ENCODE peak calls at places on chromosomes 5 and 9, in six cellular contexts. V is heart left ventricle, Y is HepG2, F is mammary epithelial cell, P is heart right ventricle, H is GM12878. C is an unnamed sample.
A peak's percentile ranks its signal among the peaks of the same experiment; 100 is the strongest.

GRCh38 chr5:128637031-128637430 is 99.0 kb upstream of the FBN2 start:
- DNase-seq in V (no peak), F (no peak), Y (no peak), H (no peak), P (no peak), C (no peak)

GRCh38 chr5:9033524-9033923 is 512.4 kb downstream of the SEMA5A start:
- DNase-seq in H (no peak), P (no peak), F (no peak), Y (no peak), V (no peak), C (no peak)

GRCh38 chr9:126474786-126475485 is 138.8 kb upstream of the LMX1B start:
- DNase-seq in P (no peak), Y (no peak), H (no peak), F (no peak), V (no peak), C (no peak)

GRCh38 chr5:139414601-139415121 is 10.8 kb upstream of the SPATA24 start:
- DNase-seq in H (no peak), Y (no peak), F (no peak), V (no peak), P (no peak), C (no peak)

GRCh38 chr5:126460977-126461376 is 37.8 kb downstream of the GRAMD2B start:
- DNase-seq in Y (no peak), P (no peak), F (peak; percentile 89), V (no peak), H (no peak), C (no peak)

GRCh38 chr5:133425764-133426738 is 186.3 kb downstream of the FSTL4 start:
- DNase-seq in Y (no peak), F (no peak), H (no peak), V (no peak), P (no peak), C (no peak)

GRCh38 chr9:85332487-85332886 is 409.3 kb downstream of the AGTPBP1 start:
- DNase-seq in P (no peak), V (no peak), F (no peak), H (no peak), Y (peak; percentile 19), C (no peak)

GRCh38 chr5:179290681-179291540 is 54.4 kb downstream of the ADAMTS2 start:
- DNase-seq in P (no peak), Y (no peak), F (no peak), H (no peak), V (no peak), C (no peak)

GRCh38 chr9:89477395-89477794 is 20.5 kb downstream of the SEMA4D start:
- DNase-seq in Y (no peak), F (no peak), P (no peak), V (no peak), H (no peak), C (no peak)

GRCh38 chr9:135531096-135531495 is 9.9 kb downstream of the LCN1 start:
- DNase-seq in H (no peak), P (no peak), Y (no peak), V (no peak), F (no peak), C (no peak)

GRCh38 chr5:36535390-36535789 is 71.0 kb upstream of the SLC1A3 start:
- DNase-seq in P (peak; percentile 41), Y (no peak), V (peak; percentile 77), F (no peak), H (no peak), C (no peak)

GRCh38 chr9:111598730-111599091 is 736 bp downstream of the PTGR1 start:
- DNase-seq in P (peak; percentile 26), F (peak; percentile 54), H (no peak), Y (peak; percentile 56), V (peak; percentile 42), C (no peak)

GRCh38 chr5:77080905-77081304 is 6.2 kb downstream of the ZBED3 start:
- DNase-seq in P (no peak), H (no peak), Y (no peak), V (no peak), F (no peak), C (no peak)

GRCh38 chr9:72396247-72397091 is 31.5 kb upstream of the ZFAND5 start:
- DNase-seq in V (no peak), H (no peak), F (peak; percentile 61), P (no peak), Y (peak; percentile 54), C (no peak)

GRCh38 chr9:35566417-35566816 is 38.6 kb upstream of the TESK1 start:
- DNase-seq in Y (no peak), F (no peak), H (no peak), P (no peak), V (no peak), C (no peak)

GRCh38 chr5:95818181-95819147 is 4.1 kb downstream of the GLRX start:
- DNase-seq in V (peak; percentile 39), P (no peak), H (no peak), Y (no peak), F (no peak), C (no peak)

GRCh38 chr5:107513337-107514125 is 157.2 kb downstream of the EFNA5 start:
- DNase-seq in V (no peak), P (no peak), F (peak; percentile 44), H (peak; percentile 39), Y (no peak), C (no peak)

GRCh38 chr9:83628540-83628939 is 5.6 kb downstream of the IDNK start:
- DNase-seq in H (no peak), F (no peak), Y (no peak), P (no peak), V (no peak), C (no peak)

GRCh38 chr5:112848116-112848811 is 12.8 kb upstream of the SRP19 start:
- DNase-seq in Y (peak; percentile 76), V (no peak), P (no peak), F (peak; percentile 57), H (peak; percentile 51), C (peak; percentile 23)

GRCh38 chr5:133510634-133511262 is 101.6 kb downstream of the FSTL4 start:
- DNase-seq in H (no peak), P (no peak), Y (no peak), F (no peak), V (no peak), C (no peak)

GRCh38 chr5:52453176-52453575 is 334.5 kb upstream of the ITGA1 start:
- DNase-seq in V (no peak), F (no peak), H (no peak), P (no peak), Y (no peak), C (no peak)

GRCh38 chr5:168285696-168286095 is 5.7 kb upstream of the WWC1 start:
- DNase-seq in H (no peak), F (no peak), V (no peak), Y (no peak), P (no peak), C (no peak)

GRCh38 chr5:168286386-168286785 is 5.1 kb upstream of the WWC1 start:
- DNase-seq in Y (no peak), V (no peak), F (no peak), P (no peak), H (no peak), C (no peak)

GRCh38 chr5:168282120-168282519 is 9.3 kb upstream of the WWC1 start:
- DNase-seq in Y (peak; percentile 52), P (no peak), F (no peak), V (no peak), H (no peak), C (no peak)

GRCh38 chr5:168287362-168287761 is 4.1 kb upstream of the WWC1 start:
- DNase-seq in P (no peak), V (no peak), Y (no peak), F (no peak), H (no peak), C (no peak)

GRCh38 chr5:168284809-168285208 is 6.6 kb upstream of the WWC1 start:
- DNase-seq in Y (no peak), F (no peak), H (no peak), P (no peak), V (no peak), C (no peak)
- TF ChIP-seq CTCF in Y (no peak), F (no peak), H (no peak), P (no peak), V (no peak), C (no peak)

DNA sequence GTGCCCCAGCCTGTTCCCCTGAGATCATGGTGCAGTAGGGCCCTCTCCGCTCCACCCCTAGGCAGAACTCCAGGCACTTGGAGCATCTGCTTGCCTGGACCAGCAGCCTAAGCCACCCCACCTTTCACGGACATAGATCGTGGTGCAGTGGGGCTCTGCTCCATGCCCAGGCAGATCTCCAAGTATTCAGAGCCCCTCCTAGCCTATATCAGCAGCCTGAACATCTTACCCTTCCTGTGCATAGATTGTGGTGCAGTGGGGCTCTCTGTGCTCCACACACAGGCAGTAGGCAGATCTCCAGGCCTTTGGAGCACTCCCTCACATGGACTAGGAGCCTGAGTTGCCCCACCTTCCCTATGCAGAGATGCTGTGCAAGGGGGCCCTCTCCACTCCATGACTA is 103.0 kb downstream of the GLIS3 start:
- DNase-seq in F (peak; percentile 28), V (no peak), P (no peak), Y (no peak), H (no peak), C (no peak)
- H3K9me3 ChIP-seq in F (peaks cover 21% of the 10 kb centered on the region), V (no peaks in the 10 kb centered on the region), P (peaks cover 49% of the 10 kb centered on the region), Y (peaks cover 56% of the 10 kb centered on the region), H (peaks cover 5% of the 10 kb centered on the region), C (peaks cover 15% of the 10 kb centered on the region)

DNA sequence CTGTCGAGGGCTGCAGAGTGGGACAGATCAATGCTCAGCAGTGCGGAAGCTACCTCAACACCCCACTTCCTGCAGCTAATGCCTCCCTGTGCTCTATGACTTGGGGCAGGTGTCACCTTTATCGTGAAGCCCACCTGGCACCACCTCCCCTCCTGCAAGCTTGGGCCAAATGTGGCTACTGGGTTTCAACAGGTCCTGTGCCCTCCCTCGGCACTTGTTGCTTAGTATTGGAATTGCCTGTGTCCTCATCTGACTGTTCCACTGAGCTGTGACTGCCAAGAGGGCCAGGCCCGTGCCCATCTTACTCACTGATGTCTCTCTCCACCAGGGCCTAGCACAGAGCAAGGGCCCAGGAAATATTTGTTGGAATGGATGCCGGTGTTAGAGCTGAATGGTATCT is 9.4 kb downstream of the SLC27A4 start:
- DNase-seq in H (no peak), Y (no peak), P (no peak), V (no peak), F (no peak), C (no peak)
- H3K36me3 ChIP-seq in H (peaks cover 5% of the 10 kb centered on the region), Y (peaks cover 16% of the 10 kb centered on the region), P (peaks cover 31% of the 10 kb centered on the region), V (peaks cover 24% of the 10 kb centered on the region), F (peaks cover 17% of the 10 kb centered on the region), C (peaks cover 43% of the 10 kb centered on the region)

GRCh38 chr5:168705321-168705720 is 126.2 kb upstream of the PANK3 start:
- DNase-seq in V (no peak), P (no peak), F (no peak), Y (no peak), H (no peak), C (no peak)

GRCh38 chr5:168708301-168708695 is 129.1 kb upstream of the PANK3 start:
- DNase-seq in V (no peak), P (no peak), H (no peak), Y (no peak), F (no peak), C (no peak)

GRCh38 chr5:168707646-168708300 is 128.6 kb upstream of the PANK3 start:
- DNase-seq in V (no peak), P (no peak), F (no peak), Y (no peak), H (no peak), C (no peak)

GRCh38 chr5:168710706-168711105 is 131.5 kb upstream of the PANK3 start:
- DNase-seq in F (no peak), V (no peak), Y (no peak), P (no peak), H (no peak), C (no peak)

DNA sequence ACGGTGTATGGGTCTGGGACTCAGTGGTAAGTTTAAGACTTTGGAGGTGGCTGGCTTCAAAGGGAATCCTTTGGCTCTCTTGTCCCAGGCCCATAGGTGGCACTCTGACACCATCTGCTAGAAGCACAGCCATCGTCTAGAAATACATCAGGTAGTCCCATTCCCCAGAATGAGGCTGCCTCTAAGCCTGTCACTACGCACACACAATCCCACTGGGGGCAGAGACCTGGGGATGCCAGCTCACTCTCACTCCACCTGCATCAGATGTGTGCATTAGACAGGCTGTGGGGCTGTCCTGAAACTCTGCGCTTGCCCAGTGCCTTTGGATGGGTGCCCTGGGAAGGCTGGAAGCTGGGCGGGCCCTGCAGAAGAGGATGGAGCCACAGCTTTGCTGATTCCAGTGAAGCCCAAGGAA is 127.5 kb upstream of the PANK3 start:
- DNase-seq in Y (peak; percentile 25), V (no peak), P (no peak), F (peak; percentile 23), H (no peak), C (no peak)
- TF ChIP-seq CTCF in Y (peak; percentile 71), V (peak; percentile 58), P (peak; percentile 27), F (peak; percentile 48), H (peak; percentile 42), C (peak; percentile 85)